ENCODE peak calls at places on chromosomes 4 and X, in eight cellular contexts. One of them, this sample, is unnamed.

GRCh38 chr4:176638992-176639391 is 153.7 kb downstream of the VEGFC start:
- DNase-seq in GM23248: peak; percentile 52
- DNase-seq in astrocyte of the spinal cord: no peak
- DNase-seq in stimulated activated CD4-positive, alpha-beta T cell treated with anti-CD3 and anti-CD28 coated beads, Interleukin-4, amount 100 ng/mL, for 1 hour: no peak
- DNase-seq in endothelial cell: no peak
- DNase-seq in GM23338: no peak
- DNase-seq in esophagus squamous epithelium: no peak
- DNase-seq in stimulated activated naive CD8-positive, alpha-beta T cell treated with anti-CD3 and anti-CD28 coated beads, Interleukin-15, amount 100 ng/mL, for 72 hours: no peak
- DNase-seq in this sample: no peak

GRCh38 chr4:47278631-47279030 is 184.9 kb downstream of the COMMD8 start:
- DNase-seq in stimulated activated CD4-positive, alpha-beta T cell treated with anti-CD3 and anti-CD28 coated beads, Interleukin-4, amount 100 ng/mL, for 1 hour: no peak
- DNase-seq in endothelial cell: no peak
- DNase-seq in esophagus squamous epithelium: no peak
- DNase-seq in GM23338: no peak
- DNase-seq in astrocyte of the spinal cord: no peak
- DNase-seq in stimulated activated naive CD8-positive, alpha-beta T cell treated with anti-CD3 and anti-CD28 coated beads, Interleukin-15, amount 100 ng/mL, for 72 hours: no peak
- DNase-seq in GM23248: no peak
- DNase-seq in this sample: no peak

GRCh38 chr4:172985552-172985951 is 183.1 kb upstream of the GALNT7 start:
- DNase-seq in astrocyte of the spinal cord: peak; percentile 7
- DNase-seq in stimulated activated naive CD8-positive, alpha-beta T cell treated with anti-CD3 and anti-CD28 coated beads, Interleukin-15, amount 100 ng/mL, for 72 hours: no peak
- DNase-seq in GM23248: no peak
- DNase-seq in GM23338: no peak
- DNase-seq in esophagus squamous epithelium: no peak
- DNase-seq in stimulated activated CD4-positive, alpha-beta T cell treated with anti-CD3 and anti-CD28 coated beads, Interleukin-4, amount 100 ng/mL, for 1 hour: no peak
- DNase-seq in endothelial cell: no peak
- DNase-seq in this sample: no peak

GRCh38 chr4:117691572-117692351 is 342.5 kb upstream of the NDST3 start:
- DNase-seq in astrocyte of the spinal cord: no peak
- DNase-seq in stimulated activated naive CD8-positive, alpha-beta T cell treated with anti-CD3 and anti-CD28 coated beads, Interleukin-15, amount 100 ng/mL, for 72 hours: no peak
- DNase-seq in GM23338: peak; percentile 8
- DNase-seq in GM23248: no peak
- DNase-seq in stimulated activated CD4-positive, alpha-beta T cell treated with anti-CD3 and anti-CD28 coated beads, Interleukin-4, amount 100 ng/mL, for 1 hour: no peak
- DNase-seq in esophagus squamous epithelium: no peak
- DNase-seq in endothelial cell: no peak
- DNase-seq in this sample: no peak

GRCh38 chr4:6271701-6272465 is 2.2 kb downstream of the WFS1 start:
- DNase-seq in esophagus squamous epithelium: no peak
- DNase-seq in stimulated activated CD4-positive, alpha-beta T cell treated with anti-CD3 and anti-CD28 coated beads, Interleukin-4, amount 100 ng/mL, for 1 hour: no peak
- DNase-seq in astrocyte of the spinal cord: no peak
- DNase-seq in endothelial cell: no peak
- DNase-seq in stimulated activated naive CD8-positive, alpha-beta T cell treated with anti-CD3 and anti-CD28 coated beads, Interleukin-15, amount 100 ng/mL, for 72 hours: no peak
- DNase-seq in GM23338: no peak
- DNase-seq in GM23248: no peak
- DNase-seq in this sample: peak; percentile 9

GRCh38 chrX:13015536-13016236 is 28.7 kb downstream of the FAM9C start:
- DNase-seq in stimulated activated CD4-positive, alpha-beta T cell treated with anti-CD3 and anti-CD28 coated beads, Interleukin-4, amount 100 ng/mL, for 1 hour: no peak
- DNase-seq in endothelial cell: no peak
- DNase-seq in esophagus squamous epithelium: no peak
- DNase-seq in GM23248: no peak
- DNase-seq in astrocyte of the spinal cord: no peak
- DNase-seq in GM23338: no peak
- DNase-seq in stimulated activated naive CD8-positive, alpha-beta T cell treated with anti-CD3 and anti-CD28 coated beads, Interleukin-15, amount 100 ng/mL, for 72 hours: no peak
- DNase-seq in this sample: no peak

GRCh38 chr4:109750652-109751244 is 20.9 kb upstream of the PLA2G12A start:
- DNase-seq in GM23248: no peak
- DNase-seq in stimulated activated naive CD8-positive, alpha-beta T cell treated with anti-CD3 and anti-CD28 coated beads, Interleukin-15, amount 100 ng/mL, for 72 hours: no peak
- DNase-seq in endothelial cell: no peak
- DNase-seq in stimulated activated CD4-positive, alpha-beta T cell treated with anti-CD3 and anti-CD28 coated beads, Interleukin-4, amount 100 ng/mL, for 1 hour: no peak
- DNase-seq in astrocyte of the spinal cord: no peak
- DNase-seq in esophagus squamous epithelium: no peak
- DNase-seq in GM23338: no peak
- DNase-seq in this sample: no peak

GRCh38 chr4:28256295-28256694 is 1395.7 kb downstream of the STIM2 start:
- DNase-seq in stimulated activated CD4-positive, alpha-beta T cell treated with anti-CD3 and anti-CD28 coated beads, Interleukin-4, amount 100 ng/mL, for 1 hour: no peak
- DNase-seq in endothelial cell: no peak
- DNase-seq in astrocyte of the spinal cord: no peak
- DNase-seq in stimulated activated naive CD8-positive, alpha-beta T cell treated with anti-CD3 and anti-CD28 coated beads, Interleukin-15, amount 100 ng/mL, for 72 hours: no peak
- DNase-seq in GM23338: no peak
- DNase-seq in esophagus squamous epithelium: no peak
- DNase-seq in GM23248: no peak
- DNase-seq in this sample: no peak

GRCh38 chrX:1601768-1602085 is 10.3 kb downstream of the AKAP17A start:
- DNase-seq in endothelial cell: no peak
- DNase-seq in stimulated activated CD4-positive, alpha-beta T cell treated with anti-CD3 and anti-CD28 coated beads, Interleukin-4, amount 100 ng/mL, for 1 hour: no peak
- DNase-seq in GM23248: no peak
- DNase-seq in esophagus squamous epithelium: no peak
- DNase-seq in stimulated activated naive CD8-positive, alpha-beta T cell treated with anti-CD3 and anti-CD28 coated beads, Interleukin-15, amount 100 ng/mL, for 72 hours: peak; percentile 9
- DNase-seq in astrocyte of the spinal cord: no peak
- DNase-seq in GM23338: no peak
- DNase-seq in this sample: no peak

GRCh38 chrX:150446995-150447394 is 83.9 kb downstream of the MAMLD1 start:
- DNase-seq in GM23248: no peak
- DNase-seq in endothelial cell: no peak
- DNase-seq in astrocyte of the spinal cord: no peak
- DNase-seq in stimulated activated naive CD8-positive, alpha-beta T cell treated with anti-CD3 and anti-CD28 coated beads, Interleukin-15, amount 100 ng/mL, for 72 hours: no peak
- DNase-seq in stimulated activated CD4-positive, alpha-beta T cell treated with anti-CD3 and anti-CD28 coated beads, Interleukin-4, amount 100 ng/mL, for 1 hour: no peak
- DNase-seq in esophagus squamous epithelium: no peak
- DNase-seq in GM23338: no peak
- DNase-seq in this sample: peak; percentile 6

GRCh38 chr4:141573678-141574077 is 62.7 kb upstream of the IL15 start:
- DNase-seq in stimulated activated naive CD8-positive, alpha-beta T cell treated with anti-CD3 and anti-CD28 coated beads, Interleukin-15, amount 100 ng/mL, for 72 hours: no peak
- DNase-seq in endothelial cell: no peak
- DNase-seq in stimulated activated CD4-positive, alpha-beta T cell treated with anti-CD3 and anti-CD28 coated beads, Interleukin-4, amount 100 ng/mL, for 1 hour: no peak
- DNase-seq in GM23248: no peak
- DNase-seq in esophagus squamous epithelium: no peak
- DNase-seq in GM23338: no peak
- DNase-seq in astrocyte of the spinal cord: no peak
- DNase-seq in this sample: no peak

GRCh38 chr4:155692990-155693659 is 26.5 kb downstream of the GUCY1A1 start:
- DNase-seq in GM23248: no peak
- DNase-seq in stimulated activated CD4-positive, alpha-beta T cell treated with anti-CD3 and anti-CD28 coated beads, Interleukin-4, amount 100 ng/mL, for 1 hour: no peak
- DNase-seq in stimulated activated naive CD8-positive, alpha-beta T cell treated with anti-CD3 and anti-CD28 coated beads, Interleukin-15, amount 100 ng/mL, for 72 hours: no peak
- DNase-seq in endothelial cell: no peak
- DNase-seq in esophagus squamous epithelium: no peak
- DNase-seq in astrocyte of the spinal cord: no peak
- DNase-seq in GM23338: no peak
- DNase-seq in this sample: no peak

GRCh38 chr4:140227286-140227685 is 73.3 kb upstream of the MAML3 start:
- DNase-seq in endothelial cell: no peak
- DNase-seq in stimulated activated naive CD8-positive, alpha-beta T cell treated with anti-CD3 and anti-CD28 coated beads, Interleukin-15, amount 100 ng/mL, for 72 hours: no peak
- DNase-seq in GM23248: no peak
- DNase-seq in GM23338: no peak
- DNase-seq in stimulated activated CD4-positive, alpha-beta T cell treated with anti-CD3 and anti-CD28 coated beads, Interleukin-4, amount 100 ng/mL, for 1 hour: no peak
- DNase-seq in esophagus squamous epithelium: no peak
- DNase-seq in astrocyte of the spinal cord: no peak
- DNase-seq in this sample: no peak

GRCh38 chr4:105145913-105146285 is 777 bp upstream of the TET2 start:
- DNase-seq in stimulated activated CD4-positive, alpha-beta T cell treated with anti-CD3 and anti-CD28 coated beads, Interleukin-4, amount 100 ng/mL, for 1 hour: peak; percentile 46
- DNase-seq in endothelial cell: peak; percentile 16
- DNase-seq in astrocyte of the spinal cord: peak; percentile 22
- DNase-seq in stimulated activated naive CD8-positive, alpha-beta T cell treated with anti-CD3 and anti-CD28 coated beads, Interleukin-15, amount 100 ng/mL, for 72 hours: peak; percentile 53
- DNase-seq in GM23248: no peak
- DNase-seq in GM23338: peak; percentile 71
- DNase-seq in esophagus squamous epithelium: peak; percentile 2
- DNase-seq in this sample: no peak

GRCh38 chrX:135923353-135923752 is 29.8 kb downstream of the SAGE1 start:
- DNase-seq in stimulated activated naive CD8-positive, alpha-beta T cell treated with anti-CD3 and anti-CD28 coated beads, Interleukin-15, amount 100 ng/mL, for 72 hours: no peak
- DNase-seq in GM23338: peak; percentile 56
- DNase-seq in stimulated activated CD4-positive, alpha-beta T cell treated with anti-CD3 and anti-CD28 coated beads, Interleukin-4, amount 100 ng/mL, for 1 hour: no peak
- DNase-seq in esophagus squamous epithelium: no peak
- DNase-seq in astrocyte of the spinal cord: no peak
- DNase-seq in endothelial cell: no peak
- DNase-seq in GM23248: no peak
- DNase-seq in this sample: no peak

GRCh38 chr4:137961051-137961438 is 281.1 kb downstream of the SLC7A11 start:
- DNase-seq in astrocyte of the spinal cord: no peak
- DNase-seq in stimulated activated naive CD8-positive, alpha-beta T cell treated with anti-CD3 and anti-CD28 coated beads, Interleukin-15, amount 100 ng/mL, for 72 hours: no peak
- DNase-seq in stimulated activated CD4-positive, alpha-beta T cell treated with anti-CD3 and anti-CD28 coated beads, Interleukin-4, amount 100 ng/mL, for 1 hour: no peak
- DNase-seq in GM23248: peak; percentile 90
- DNase-seq in esophagus squamous epithelium: no peak
- DNase-seq in GM23338: no peak
- DNase-seq in endothelial cell: no peak
- DNase-seq in this sample: peak; percentile 92

GRCh38 chrX:115259238-115259875 is 25.5 kb upstream of the LRCH2 start:
- DNase-seq in GM23248: peak; percentile 2
- DNase-seq in esophagus squamous epithelium: no peak
- DNase-seq in astrocyte of the spinal cord: no peak
- DNase-seq in GM23338: no peak
- DNase-seq in endothelial cell: no peak
- DNase-seq in stimulated activated CD4-positive, alpha-beta T cell treated with anti-CD3 and anti-CD28 coated beads, Interleukin-4, amount 100 ng/mL, for 1 hour: no peak
- DNase-seq in stimulated activated naive CD8-positive, alpha-beta T cell treated with anti-CD3 and anti-CD28 coated beads, Interleukin-15, amount 100 ng/mL, for 72 hours: no peak
- DNase-seq in this sample: peak; percentile 51

GRCh38 chrX:110746014-110746413 is 49.6 kb downstream of the CHRDL1 start:
- DNase-seq in endothelial cell: no peak
- DNase-seq in stimulated activated CD4-positive, alpha-beta T cell treated with anti-CD3 and anti-CD28 coated beads, Interleukin-4, amount 100 ng/mL, for 1 hour: no peak
- DNase-seq in astrocyte of the spinal cord: no peak
- DNase-seq in GM23338: no peak
- DNase-seq in esophagus squamous epithelium: no peak
- DNase-seq in GM23248: no peak
- DNase-seq in stimulated activated naive CD8-positive, alpha-beta T cell treated with anti-CD3 and anti-CD28 coated beads, Interleukin-15, amount 100 ng/mL, for 72 hours: no peak
- DNase-seq in this sample: no peak

GRCh38 chr4:5798447-5798846 is 87.4 kb downstream of the EVC start:
- DNase-seq in stimulated activated CD4-positive, alpha-beta T cell treated with anti-CD3 and anti-CD28 coated beads, Interleukin-4, amount 100 ng/mL, for 1 hour: no peak
- DNase-seq in endothelial cell: no peak
- DNase-seq in stimulated activated naive CD8-positive, alpha-beta T cell treated with anti-CD3 and anti-CD28 coated beads, Interleukin-15, amount 100 ng/mL, for 72 hours: no peak
- DNase-seq in esophagus squamous epithelium: no peak
- DNase-seq in astrocyte of the spinal cord: no peak
- DNase-seq in GM23248: peak; percentile 28
- DNase-seq in GM23338: no peak
- DNase-seq in this sample: peak; percentile 38

GRCh38 chr4:41418444-41418843 is 119.5 kb upstream of the LIMCH1 start:
- DNase-seq in stimulated activated CD4-positive, alpha-beta T cell treated with anti-CD3 and anti-CD28 coated beads, Interleukin-4, amount 100 ng/mL, for 1 hour: no peak
- DNase-seq in GM23248: peak; percentile 72
- DNase-seq in endothelial cell: no peak
- DNase-seq in stimulated activated naive CD8-positive, alpha-beta T cell treated with anti-CD3 and anti-CD28 coated beads, Interleukin-15, amount 100 ng/mL, for 72 hours: no peak
- DNase-seq in astrocyte of the spinal cord: peak; percentile 79
- DNase-seq in esophagus squamous epithelium: no peak
- DNase-seq in GM23338: peak; percentile 51
- DNase-seq in this sample: peak; percentile 85

GRCh38 chrX:3136161-3136961 is 95.1 kb downstream of the ARSF start:
- DNase-seq in stimulated activated CD4-positive, alpha-beta T cell treated with anti-CD3 and anti-CD28 coated beads, Interleukin-4, amount 100 ng/mL, for 1 hour: no peak
- DNase-seq in GM23338: peak; percentile 56
- DNase-seq in astrocyte of the spinal cord: no peak
- DNase-seq in endothelial cell: no peak
- DNase-seq in esophagus squamous epithelium: no peak
- DNase-seq in GM23248: no peak
- DNase-seq in stimulated activated naive CD8-positive, alpha-beta T cell treated with anti-CD3 and anti-CD28 coated beads, Interleukin-15, amount 100 ng/mL, for 72 hours: no peak
- DNase-seq in this sample: no peak

GRCh38 chr4:41927761-41928499 is 7.3 kb upstream of the TMEM33 start:
- DNase-seq in stimulated activated CD4-positive, alpha-beta T cell treated with anti-CD3 and anti-CD28 coated beads, Interleukin-4, amount 100 ng/mL, for 1 hour: no peak
- DNase-seq in endothelial cell: no peak
- DNase-seq in GM23248: no peak
- DNase-seq in GM23338: no peak
- DNase-seq in esophagus squamous epithelium: no peak
- DNase-seq in astrocyte of the spinal cord: no peak
- DNase-seq in stimulated activated naive CD8-positive, alpha-beta T cell treated with anti-CD3 and anti-CD28 coated beads, Interleukin-15, amount 100 ng/mL, for 72 hours: no peak
- DNase-seq in this sample: no peak

GRCh38 chr4:137531951-137532868 is at the start of gene PCDH18:
- DNase-seq in GM23248: peak; percentile 96
- DNase-seq in esophagus squamous epithelium: peak; percentile 4
- DNase-seq in astrocyte of the spinal cord: peak; percentile 97
- DNase-seq in stimulated activated CD4-positive, alpha-beta T cell treated with anti-CD3 and anti-CD28 coated beads, Interleukin-4, amount 100 ng/mL, for 1 hour: peak; percentile 6
- DNase-seq in GM23338: peak; percentile 93
- DNase-seq in endothelial cell: peak; percentile 52
- DNase-seq in stimulated activated naive CD8-positive, alpha-beta T cell treated with anti-CD3 and anti-CD28 coated beads, Interleukin-15, amount 100 ng/mL, for 72 hours: peak; percentile 9
- DNase-seq in this sample: peak; percentile 98

GRCh38 chr4:154858166-154858565 is 77.1 kb downstream of the RBM46 start:
- DNase-seq in GM23338: no peak
- DNase-seq in astrocyte of the spinal cord: no peak
- DNase-seq in stimulated activated CD4-positive, alpha-beta T cell treated with anti-CD3 and anti-CD28 coated beads, Interleukin-4, amount 100 ng/mL, for 1 hour: no peak
- DNase-seq in esophagus squamous epithelium: no peak
- DNase-seq in GM23248: no peak
- DNase-seq in endothelial cell: no peak
- DNase-seq in stimulated activated naive CD8-positive, alpha-beta T cell treated with anti-CD3 and anti-CD28 coated beads, Interleukin-15, amount 100 ng/mL, for 72 hours: no peak
- DNase-seq in this sample: no peak

GRCh38 chrX:50198348-50198747 is 2.5 kb downstream of the AKAP4 start:
- DNase-seq in stimulated activated naive CD8-positive, alpha-beta T cell treated with anti-CD3 and anti-CD28 coated beads, Interleukin-15, amount 100 ng/mL, for 72 hours: no peak
- DNase-seq in esophagus squamous epithelium: no peak
- DNase-seq in endothelial cell: no peak
- DNase-seq in stimulated activated CD4-positive, alpha-beta T cell treated with anti-CD3 and anti-CD28 coated beads, Interleukin-4, amount 100 ng/mL, for 1 hour: no peak
- DNase-seq in GM23338: no peak
- DNase-seq in astrocyte of the spinal cord: no peak
- DNase-seq in GM23248: no peak
- DNase-seq in this sample: no peak

GRCh38 chr4:16418814-16419213 is 192.5 kb upstream of the TAPT1 start:
- DNase-seq in stimulated activated CD4-positive, alpha-beta T cell treated with anti-CD3 and anti-CD28 coated beads, Interleukin-4, amount 100 ng/mL, for 1 hour: no peak
- DNase-seq in esophagus squamous epithelium: no peak
- DNase-seq in endothelial cell: no peak
- DNase-seq in GM23338: no peak
- DNase-seq in GM23248: peak; percentile 31
- DNase-seq in astrocyte of the spinal cord: peak; percentile 73
- DNase-seq in stimulated activated naive CD8-positive, alpha-beta T cell treated with anti-CD3 and anti-CD28 coated beads, Interleukin-15, amount 100 ng/mL, for 72 hours: no peak
- DNase-seq in this sample: peak; percentile 6

GRCh38 chrX:39063037-39063436 is 261.8 kb downstream of the MID1IP1 start:
- DNase-seq in endothelial cell: no peak
- DNase-seq in stimulated activated naive CD8-positive, alpha-beta T cell treated with anti-CD3 and anti-CD28 coated beads, Interleukin-15, amount 100 ng/mL, for 72 hours: no peak
- DNase-seq in astrocyte of the spinal cord: no peak
- DNase-seq in stimulated activated CD4-positive, alpha-beta T cell treated with anti-CD3 and anti-CD28 coated beads, Interleukin-4, amount 100 ng/mL, for 1 hour: no peak
- DNase-seq in esophagus squamous epithelium: no peak
- DNase-seq in GM23338: no peak
- DNase-seq in GM23248: no peak
- DNase-seq in this sample: no peak

GRCh38 chrX:148134578-148134977 is 153.4 kb downstream of the FMR1NB start:
- DNase-seq in astrocyte of the spinal cord: no peak
- DNase-seq in esophagus squamous epithelium: no peak
- DNase-seq in GM23338: no peak
- DNase-seq in endothelial cell: no peak
- DNase-seq in stimulated activated naive CD8-positive, alpha-beta T cell treated with anti-CD3 and anti-CD28 coated beads, Interleukin-15, amount 100 ng/mL, for 72 hours: no peak
- DNase-seq in GM23248: no peak
- DNase-seq in stimulated activated CD4-positive, alpha-beta T cell treated with anti-CD3 and anti-CD28 coated beads, Interleukin-4, amount 100 ng/mL, for 1 hour: no peak
- DNase-seq in this sample: no peak

GRCh38 chr4:56910172-56910967 is 2.7 kb downstream of the REST start:
- DNase-seq in stimulated activated CD4-positive, alpha-beta T cell treated with anti-CD3 and anti-CD28 coated beads, Interleukin-4, amount 100 ng/mL, for 1 hour: no peak
- DNase-seq in endothelial cell: no peak
- DNase-seq in stimulated activated naive CD8-positive, alpha-beta T cell treated with anti-CD3 and anti-CD28 coated beads, Interleukin-15, amount 100 ng/mL, for 72 hours: no peak
- DNase-seq in GM23248: peak; percentile 7
- DNase-seq in esophagus squamous epithelium: no peak
- DNase-seq in astrocyte of the spinal cord: no peak
- DNase-seq in GM23338: no peak
- DNase-seq in this sample: peak; percentile 32

GRCh38 chr4:73726000-73726399 is 14.4 kb upstream of the CXCL8 start:
- DNase-seq in esophagus squamous epithelium: no peak
- DNase-seq in endothelial cell: no peak
- DNase-seq in GM23338: no peak
- DNase-seq in stimulated activated naive CD8-positive, alpha-beta T cell treated with anti-CD3 and anti-CD28 coated beads, Interleukin-15, amount 100 ng/mL, for 72 hours: no peak
- DNase-seq in astrocyte of the spinal cord: peak; percentile 88
- DNase-seq in stimulated activated CD4-positive, alpha-beta T cell treated with anti-CD3 and anti-CD28 coated beads, Interleukin-4, amount 100 ng/mL, for 1 hour: no peak
- DNase-seq in GM23248: peak; percentile 92
- DNase-seq in this sample: peak; percentile 94

GRCh38 chr4:90977726-90978125 is 850.5 kb downstream of the CCSER1 start:
- DNase-seq in stimulated activated naive CD8-positive, alpha-beta T cell treated with anti-CD3 and anti-CD28 coated beads, Interleukin-15, amount 100 ng/mL, for 72 hours: no peak
- DNase-seq in astrocyte of the spinal cord: no peak
- DNase-seq in endothelial cell: no peak
- DNase-seq in GM23248: no peak
- DNase-seq in GM23338: no peak
- DNase-seq in stimulated activated CD4-positive, alpha-beta T cell treated with anti-CD3 and anti-CD28 coated beads, Interleukin-4, amount 100 ng/mL, for 1 hour: no peak
- DNase-seq in esophagus squamous epithelium: no peak
- DNase-seq in this sample: no peak

GRCh38 chrX:110167952-110168451 is 149.9 kb downstream of the AMMECR1 start:
- DNase-seq in astrocyte of the spinal cord: no peak
- DNase-seq in stimulated activated CD4-positive, alpha-beta T cell treated with anti-CD3 and anti-CD28 coated beads, Interleukin-4, amount 100 ng/mL, for 1 hour: peak; percentile 48
- DNase-seq in stimulated activated naive CD8-positive, alpha-beta T cell treated with anti-CD3 and anti-CD28 coated beads, Interleukin-15, amount 100 ng/mL, for 72 hours: peak; percentile 40
- DNase-seq in GM23338: peak; percentile 74
- DNase-seq in GM23248: peak; percentile 45
- DNase-seq in endothelial cell: peak; percentile 41
- DNase-seq in esophagus squamous epithelium: no peak
- DNase-seq in this sample: peak; percentile 18